ENCODE peak calls at places on chromosomes 12 and 14, in ten cellular contexts. One of them, this sample, is unnamed.

GRCh38 chr14:102868956-102869531 is 53.4 kb upstream of the AMN start:
- DNase-seq in mesothelial cell of epicardium: no peak
- DNase-seq in HCT116: no peak
- DNase-seq in neural crest cell: no peak
- DNase-seq in Peyer's patch: no peak
- DNase-seq in uterus: no peak
- DNase-seq in AG04450: no peak
- DNase-seq in fibroblast of mammary gland: no peak
- DNase-seq in WTC11: no peak
- DNase-seq in fibroblast of pulmonary artery: no peak
- DNase-seq in this sample: no peak

GRCh38 chr12:28759334-28759733 is 389.7 kb upstream of the FAR2 start:
- DNase-seq in mesothelial cell of epicardium: no peak
- DNase-seq in HCT116: no peak
- DNase-seq in neural crest cell: no peak
- DNase-seq in Peyer's patch: no peak
- DNase-seq in uterus: no peak
- DNase-seq in AG04450: no peak
- DNase-seq in fibroblast of mammary gland: peak; percentile 62
- DNase-seq in WTC11: peak; percentile 33
- DNase-seq in fibroblast of pulmonary artery: peak; percentile 17
- DNase-seq in this sample: no peak

GRCh38 chr12:30169839-30170591 is 386.3 kb upstream of the TMTC1 start:
- DNase-seq in mesothelial cell of epicardium: no peak
- DNase-seq in HCT116: no peak
- DNase-seq in neural crest cell: no peak
- DNase-seq in Peyer's patch: no peak
- DNase-seq in uterus: no peak
- DNase-seq in AG04450: no peak
- DNase-seq in fibroblast of mammary gland: no peak
- DNase-seq in WTC11: peak; percentile 62
- DNase-seq in fibroblast of pulmonary artery: no peak
- DNase-seq in this sample: no peak

GRCh38 chr12:48000878-48001321 is 3.4 kb downstream of the COL2A1 start:
- DNase-seq in mesothelial cell of epicardium: peak; percentile 66
- DNase-seq in HCT116: peak; percentile 1
- DNase-seq in neural crest cell: no peak
- DNase-seq in Peyer's patch: no peak
- DNase-seq in uterus: no peak
- DNase-seq in AG04450: no peak
- DNase-seq in fibroblast of mammary gland: peak; percentile 69
- DNase-seq in WTC11: peak; percentile 63
- DNase-seq in fibroblast of pulmonary artery: peak; percentile 69
- DNase-seq in this sample: peak; percentile 42

GRCh38 chr14:62307844-62308243 is 545.6 kb downstream of the SNAPC1 start:
- DNase-seq in mesothelial cell of epicardium: no peak
- DNase-seq in HCT116: no peak
- DNase-seq in neural crest cell: no peak
- DNase-seq in Peyer's patch: no peak
- DNase-seq in uterus: no peak
- DNase-seq in AG04450: no peak
- DNase-seq in fibroblast of mammary gland: no peak
- DNase-seq in WTC11: peak; percentile 28
- DNase-seq in fibroblast of pulmonary artery: no peak
- DNase-seq in this sample: no peak

GRCh38 chr12:113087193-113087592 is 30.7 kb downstream of the DTX1 start:
- DNase-seq in mesothelial cell of epicardium: no peak
- DNase-seq in HCT116: no peak
- DNase-seq in neural crest cell: no peak
- DNase-seq in Peyer's patch: peak; percentile 69
- DNase-seq in uterus: no peak
- DNase-seq in AG04450: no peak
- DNase-seq in fibroblast of mammary gland: no peak
- DNase-seq in WTC11: no peak
- DNase-seq in fibroblast of pulmonary artery: no peak
- DNase-seq in this sample: no peak

GRCh38 chr12:122859303-122860051 is 24.2 kb downstream of the HIP1R start:
- DNase-seq in mesothelial cell of epicardium: no peak
- DNase-seq in HCT116: no peak
- DNase-seq in neural crest cell: no peak
- DNase-seq in Peyer's patch: no peak
- DNase-seq in uterus: no peak
- DNase-seq in AG04450: no peak
- DNase-seq in fibroblast of mammary gland: no peak
- DNase-seq in WTC11: no peak
- DNase-seq in fibroblast of pulmonary artery: no peak
- DNase-seq in this sample: no peak

GRCh38 chr12:47714823-47715386 is 9.1 kb upstream of the RPAP3 start:
- DNase-seq in mesothelial cell of epicardium: no peak
- DNase-seq in HCT116: no peak
- DNase-seq in neural crest cell: no peak
- DNase-seq in Peyer's patch: no peak
- DNase-seq in uterus: no peak
- DNase-seq in AG04450: no peak
- DNase-seq in fibroblast of mammary gland: no peak
- DNase-seq in WTC11: no peak
- DNase-seq in fibroblast of pulmonary artery: no peak
- DNase-seq in this sample: no peak

GRCh38 chr12:53325539-53326061 is 4.2 kb upstream of the AAAS start:
- DNase-seq in mesothelial cell of epicardium: peak; percentile 47
- DNase-seq in HCT116: no peak
- DNase-seq in neural crest cell: peak; percentile 44
- DNase-seq in Peyer's patch: peak; percentile 34
- DNase-seq in uterus: peak; percentile 45
- DNase-seq in AG04450: no peak
- DNase-seq in fibroblast of mammary gland: peak; percentile 6
- DNase-seq in WTC11: peak; percentile 46
- DNase-seq in fibroblast of pulmonary artery: no peak
- DNase-seq in this sample: peak; percentile 54

GRCh38 chr12:13164859-13165577 is 31.5 kb upstream of the EMP1 start:
- DNase-seq in mesothelial cell of epicardium: no peak
- DNase-seq in HCT116: no peak
- DNase-seq in neural crest cell: no peak
- DNase-seq in Peyer's patch: no peak
- DNase-seq in uterus: no peak
- DNase-seq in AG04450: no peak
- DNase-seq in fibroblast of mammary gland: no peak
- DNase-seq in WTC11: no peak
- DNase-seq in fibroblast of pulmonary artery: no peak
- DNase-seq in this sample: no peak

GRCh38 chr12:13164271-13164670 is 32.3 kb upstream of the EMP1 start:
- DNase-seq in mesothelial cell of epicardium: no peak
- DNase-seq in HCT116: no peak
- DNase-seq in neural crest cell: no peak
- DNase-seq in Peyer's patch: no peak
- DNase-seq in uterus: no peak
- DNase-seq in AG04450: no peak
- DNase-seq in fibroblast of mammary gland: no peak
- DNase-seq in WTC11: no peak
- DNase-seq in fibroblast of pulmonary artery: no peak
- DNase-seq in this sample: no peak

GRCh38 chr12:13163868-13164267 is 32.7 kb upstream of the EMP1 start:
- DNase-seq in mesothelial cell of epicardium: no peak
- DNase-seq in HCT116: no peak
- DNase-seq in neural crest cell: no peak
- DNase-seq in Peyer's patch: no peak
- DNase-seq in uterus: no peak
- DNase-seq in AG04450: no peak
- DNase-seq in fibroblast of mammary gland: peak; percentile 25
- DNase-seq in WTC11: no peak
- DNase-seq in fibroblast of pulmonary artery: no peak
- DNase-seq in this sample: no peak

GRCh38 chr12:13162904-13163303 is 33.6 kb upstream of the EMP1 start:
- DNase-seq in mesothelial cell of epicardium: no peak
- DNase-seq in HCT116: no peak
- DNase-seq in neural crest cell: no peak
- DNase-seq in Peyer's patch: no peak
- DNase-seq in uterus: no peak
- DNase-seq in AG04450: no peak
- DNase-seq in fibroblast of mammary gland: no peak
- DNase-seq in WTC11: no peak
- DNase-seq in fibroblast of pulmonary artery: no peak
- DNase-seq in this sample: no peak

DNA sequence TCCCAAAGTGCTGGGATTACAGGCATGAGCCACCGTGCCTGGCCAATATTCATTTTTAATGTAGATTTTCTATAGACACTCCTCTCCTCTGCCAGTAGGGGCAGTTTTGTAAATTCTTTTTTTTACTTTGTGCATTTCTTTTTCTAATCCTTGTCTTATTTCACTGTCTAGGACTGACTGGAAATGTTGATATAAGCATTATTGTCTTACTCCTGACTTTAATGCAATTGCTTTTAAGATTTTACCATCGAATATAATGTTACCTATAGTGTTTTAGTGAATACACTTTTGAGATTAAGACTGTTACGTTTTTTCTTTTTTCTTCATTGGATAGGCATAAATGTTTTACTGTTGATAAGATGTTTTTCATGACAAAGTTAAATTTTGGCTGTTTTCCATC is 35.4 kb upstream of the EMP1 start:
- DNase-seq in mesothelial cell of epicardium: no peak
- DNase-seq in HCT116: no peak
- DNase-seq in neural crest cell: no peak
- DNase-seq in Peyer's patch: no peak
- DNase-seq in uterus: no peak
- DNase-seq in AG04450: no peak
- DNase-seq in fibroblast of mammary gland: no peak
- DNase-seq in WTC11: no peak
- DNase-seq in fibroblast of pulmonary artery: no peak
- DNase-seq in this sample: no peak
- TF ChIP-seq CTCF in mesothelial cell of epicardium: peak; percentile 70
- TF ChIP-seq CTCF in HCT116: no peak
- TF ChIP-seq CTCF in neural crest cell: peak; percentile 72
- TF ChIP-seq CTCF in Peyer's patch: peak; percentile 17
- TF ChIP-seq CTCF in uterus: peak; percentile 2
- TF ChIP-seq CTCF in AG04450: peak; percentile 47
- TF ChIP-seq CTCF in fibroblast of mammary gland: peak; percentile 40
- TF ChIP-seq CTCF in WTC11: no peak
- TF ChIP-seq CTCF in fibroblast of pulmonary artery: peak; percentile 41
- TF ChIP-seq CTCF in this sample: peak; percentile 31

GRCh38 chr12:26939192-26939832 is 1.0 kb downstream of the FGFR1OP2 start:
- DNase-seq in mesothelial cell of epicardium: no peak
- DNase-seq in HCT116: no peak
- DNase-seq in neural crest cell: no peak
- DNase-seq in Peyer's patch: no peak
- DNase-seq in uterus: no peak
- DNase-seq in AG04450: no peak
- DNase-seq in fibroblast of mammary gland: peak; percentile 49
- DNase-seq in WTC11: no peak
- DNase-seq in fibroblast of pulmonary artery: no peak
- DNase-seq in this sample: no peak

GRCh38 chr12:26937863-26938659 is at the start of the genes FGFR1OP2 and INTS13:
- DNase-seq in mesothelial cell of epicardium: peak; percentile 98
- DNase-seq in HCT116: peak; percentile 97
- DNase-seq in neural crest cell: peak; percentile 99
- DNase-seq in Peyer's patch: peak; percentile 97
- DNase-seq in uterus: peak; percentile 99
- DNase-seq in AG04450: peak; percentile 97
- DNase-seq in fibroblast of mammary gland: peak; percentile 98
- DNase-seq in WTC11: peak; percentile 98
- DNase-seq in fibroblast of pulmonary artery: peak; percentile 99
- DNase-seq in this sample: peak; percentile 98

GRCh38 chr12:26939953-26940352 is 1.7 kb downstream of the FGFR1OP2 start:
- DNase-seq in mesothelial cell of epicardium: no peak
- DNase-seq in HCT116: no peak
- DNase-seq in neural crest cell: no peak
- DNase-seq in Peyer's patch: no peak
- DNase-seq in uterus: no peak
- DNase-seq in AG04450: no peak
- DNase-seq in fibroblast of mammary gland: no peak
- DNase-seq in WTC11: no peak
- DNase-seq in fibroblast of pulmonary artery: no peak
- DNase-seq in this sample: no peak

GRCh38 chr12:26937443-26937862 is 328 bp downstream of the INTS13 start:
- DNase-seq in mesothelial cell of epicardium: no peak
- DNase-seq in HCT116: no peak
- DNase-seq in neural crest cell: no peak
- DNase-seq in Peyer's patch: no peak
- DNase-seq in uterus: no peak
- DNase-seq in AG04450: no peak
- DNase-seq in fibroblast of mammary gland: no peak
- DNase-seq in WTC11: no peak
- DNase-seq in fibroblast of pulmonary artery: no peak
- DNase-seq in this sample: no peak

DNA sequence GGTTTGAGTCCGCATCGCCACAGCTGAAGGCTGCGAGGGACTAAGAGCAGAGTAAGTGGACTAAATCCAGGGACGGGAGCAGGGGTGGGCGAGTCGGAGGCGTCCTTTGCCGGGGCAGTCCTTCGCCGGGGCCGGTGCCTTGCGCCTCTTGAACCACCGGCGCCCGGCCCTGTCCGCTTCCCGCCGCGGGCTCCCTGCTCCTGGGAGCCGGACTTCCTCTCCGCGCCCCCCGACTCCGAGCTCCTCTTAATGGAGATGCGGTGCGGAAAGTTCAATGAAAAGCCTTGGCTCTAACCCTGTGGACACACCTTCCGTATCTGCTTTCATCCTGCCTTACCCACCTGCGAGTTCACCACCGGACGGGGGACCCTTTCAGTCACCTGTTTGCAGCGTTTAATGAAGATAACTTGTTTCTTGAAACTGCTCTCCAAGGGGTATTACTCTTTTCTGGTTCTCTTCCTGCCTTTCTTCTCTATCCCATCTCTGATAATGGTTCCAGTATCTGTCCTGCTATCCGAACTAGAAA is 453 bp downstream of the FGFR1OP2 start:
- DNase-seq in mesothelial cell of epicardium: no peak
- DNase-seq in HCT116: peak; percentile 3
- DNase-seq in neural crest cell: no peak
- DNase-seq in Peyer's patch: peak; percentile 43
- DNase-seq in uterus: no peak
- DNase-seq in AG04450: no peak
- DNase-seq in fibroblast of mammary gland: no peak
- DNase-seq in WTC11: no peak
- DNase-seq in fibroblast of pulmonary artery: no peak
- DNase-seq in this sample: peak; percentile 71
- TF ChIP-seq CTCF in mesothelial cell of epicardium: no peak
- TF ChIP-seq CTCF in HCT116: no peak
- TF ChIP-seq CTCF in neural crest cell: no peak
- TF ChIP-seq CTCF in Peyer's patch: no peak
- TF ChIP-seq CTCF in uterus: no peak
- TF ChIP-seq CTCF in AG04450: no peak
- TF ChIP-seq CTCF in fibroblast of mammary gland: no peak
- TF ChIP-seq CTCF in WTC11: no peak
- TF ChIP-seq CTCF in fibroblast of pulmonary artery: no peak
- TF ChIP-seq CTCF in this sample: no peak

GRCh38 chr14:78902010-78902623 is 731.9 kb downstream of the NRXN3 start:
- DNase-seq in mesothelial cell of epicardium: peak; percentile 58
- DNase-seq in HCT116: no peak
- DNase-seq in neural crest cell: peak; percentile 65
- DNase-seq in Peyer's patch: no peak
- DNase-seq in uterus: no peak
- DNase-seq in AG04450: peak; percentile 20
- DNase-seq in fibroblast of mammary gland: peak; percentile 45
- DNase-seq in WTC11: peak; percentile 55
- DNase-seq in fibroblast of pulmonary artery: peak; percentile 58
- DNase-seq in this sample: peak; percentile 66
- TF ChIP-seq CTCF in mesothelial cell of epicardium: peak; percentile 60
- TF ChIP-seq CTCF in HCT116: no peak
- TF ChIP-seq CTCF in neural crest cell: peak; percentile 80
- TF ChIP-seq CTCF in Peyer's patch: no peak
- TF ChIP-seq CTCF in uterus: no peak
- TF ChIP-seq CTCF in AG04450: peak; percentile 79
- TF ChIP-seq CTCF in fibroblast of mammary gland: peak; percentile 79
- TF ChIP-seq CTCF in WTC11: peak; percentile 52
- TF ChIP-seq CTCF in fibroblast of pulmonary artery: peak; percentile 73
- TF ChIP-seq CTCF in this sample: peak; percentile 85

GRCh38 chr14:52299692-52300278 is 14.3 kb upstream of the PTGER2 start:
- DNase-seq in mesothelial cell of epicardium: no peak
- DNase-seq in HCT116: peak; percentile 31
- DNase-seq in neural crest cell: no peak
- DNase-seq in Peyer's patch: no peak
- DNase-seq in uterus: no peak
- DNase-seq in AG04450: no peak
- DNase-seq in fibroblast of mammary gland: peak; percentile 72
- DNase-seq in WTC11: no peak
- DNase-seq in fibroblast of pulmonary artery: peak; percentile 72
- DNase-seq in this sample: no peak
- TF ChIP-seq CTCF in mesothelial cell of epicardium: peak; percentile 65
- TF ChIP-seq CTCF in HCT116: peak; percentile 65
- TF ChIP-seq CTCF in neural crest cell: peak; percentile 81
- TF ChIP-seq CTCF in Peyer's patch: peak; percentile 77
- TF ChIP-seq CTCF in uterus: peak; percentile 69
- TF ChIP-seq CTCF in AG04450: peak; percentile 68
- TF ChIP-seq CTCF in fibroblast of mammary gland: peak; percentile 62
- TF ChIP-seq CTCF in WTC11: no peak
- TF ChIP-seq CTCF in fibroblast of pulmonary artery: peak; percentile 62
- TF ChIP-seq CTCF in this sample: peak; percentile 75